ENCODE peak calls at places on chromosomes 7 and 10, in eight cellular contexts. W is GM04503, H is HT-29, L is H4, X is WERI-Rb-1, Q is dermis microvascular lymphatic vessel endothelial cell, T is non-pigmented ciliary epithelial cell, S is posterior vena cava. R is an unnamed sample.

GRCh38 chr7:30510124-30511074 is 5.8 kb upstream of the GGCT start:
- DNase-seq in T (no peak), W (no peak), Q (peak), H (peak), L (peak), S (no peak), X (peak), R (peak)

GRCh38 chr10:50937230-50937907 is 51.9 kb upstream of the A1CF start:
- DNase-seq in T (no peak), L (peak), W (no peak), X (no peak), S (no peak), H (peak), Q (peak), R (no peak)

GRCh38 chr7:47940482-47941001 is 7.7 kb downstream of the PKD1L1 start:
- DNase-seq in W (peak), X (no peak), S (no peak), T (peak), H (no peak), L (no peak), Q (peak), R (no peak)

GRCh38 chr7:47228386-47229014 is 353.4 kb downstream of the TNS3 start:
- DNase-seq in H (peak), X (peak), Q (no peak), S (no peak), T (no peak), W (no peak), L (peak), R (peak)

GRCh38 chr7:129779602-129780256 is 168.2 kb downstream of the NRF1 start:
- DNase-seq in X (no peak), Q (no peak), W (no peak), S (peak), L (peak), H (peak), T (no peak), R (no peak)

GRCh38 chr10:131920151-131920550 is 19.3 kb downstream of the PPP2R2D start:
- DNase-seq in H (no peak), X (no peak), T (no peak), Q (no peak), L (no peak), W (no peak), S (no peak), R (no peak)

GRCh38 chr7:42152353-42153205 is 84.4 kb downstream of the GLI3 start:
- DNase-seq in S (no peak), W (no peak), T (no peak), H (no peak), Q (no peak), L (no peak), X (no peak), R (no peak)

GRCh38 chr7:5692845-5693278 is 88.6 kb downstream of the RNF216 start:
- DNase-seq in W (no peak), S (no peak), L (peak), T (no peak), Q (peak), H (peak), X (no peak), R (peak)

GRCh38 chr10:111297351-111297848 is 220.6 kb downstream of the ADRA2A start:
- DNase-seq in S (no peak), X (no peak), Q (no peak), H (no peak), L (peak), W (peak), T (no peak), R (no peak)

GRCh38 chr10:24219963-24220362 is 11.0 kb downstream of the KIAA1217 start:
- DNase-seq in S (no peak), H (no peak), L (no peak), T (no peak), X (no peak), Q (no peak), W (no peak), R (no peak)

GRCh38 chr7:114715907-114716306 is 206.0 kb upstream of the MDFIC start:
- DNase-seq in W (no peak), Q (no peak), S (no peak), H (no peak), X (no peak), L (no peak), T (no peak), R (no peak)

GRCh38 chr10:26214538-26215461 is 1.8 kb upstream of the GAD2 start:
- DNase-seq in X (no peak), T (no peak), Q (no peak), W (no peak), S (no peak), L (no peak), H (no peak), R (no peak)

GRCh38 chr10:35822316-35822715 is 180.2 kb upstream of the FZD8 start:
- DNase-seq in H (peak), S (peak), Q (no peak), T (no peak), L (peak), X (peak), W (peak), R (peak)

GRCh38 chr7:44580945-44581344 is 1.1 kb downstream of the TMED4 start:
- DNase-seq in Q (no peak), H (peak), T (no peak), S (no peak), W (no peak), X (no peak), L (no peak), R (no peak)

GRCh38 chr7:75872073-75872782 is 6.6 kb upstream of the RHBDD2 start:
- DNase-seq in S (no peak), H (no peak), T (no peak), X (no peak), L (no peak), W (no peak), Q (peak), R (no peak)

GRCh38 chr7:128387663-128388485 is 21.9 kb downstream of the IMPDH1 start:
- DNase-seq in X (peak), L (peak), H (peak), W (no peak), Q (peak), S (peak), T (no peak), R (peak)

GRCh38 chr10:35909291-35909690 is 267.2 kb upstream of the FZD8 start:
- DNase-seq in X (no peak), H (no peak), Q (no peak), S (no peak), L (no peak), W (no peak), T (no peak), R (no peak)

GRCh38 chr10:69160809-69161225 is 19.2 kb upstream of the SUPV3L1 start:
- DNase-seq in L (no peak), Q (no peak), W (peak), H (no peak), T (no peak), X (no peak), S (no peak), R (no peak)

GRCh38 chr7:139860090-139860773 is 31.2 kb downstream of the TBXAS1 start:
- DNase-seq in H (no peak), X (no peak), S (no peak), Q (no peak), T (no peak), W (no peak), L (no peak), R (no peak)

GRCh38 chr7:100544949-100545635 is 6.1 kb downstream of the AGFG2 start:
- DNase-seq in T (no peak), Q (peak), S (no peak), X (no peak), H (no peak), L (no peak), W (no peak), R (no peak)

GRCh38 chr7:91636129-91636724 is 244.3 kb downstream of the MTERF1 start:
- DNase-seq in H (peak), T (no peak), W (no peak), L (peak), Q (peak), S (no peak), X (peak), R (peak)

GRCh38 chr7:130982160-130982638 is 248.2 kb upstream of the KLF14 start:
- DNase-seq in L (peak), W (no peak), H (peak), T (no peak), Q (peak), S (no peak), X (peak), R (peak)

GRCh38 chr7:46385662-46386309 is 464.7 kb upstream of the IGFBP3 start:
- DNase-seq in Q (no peak), S (no peak), W (peak), H (peak), T (peak), X (no peak), L (peak), R (no peak)

GRCh38 chr10:69101451-69102095 is 13.7 kb downstream of the SRGN start:
- DNase-seq in X (no peak), S (no peak), Q (peak), L (peak), T (peak), W (no peak), H (no peak), R (no peak)